ENCODE peak calls at places on chromosome 7, in ten cellular contexts. P is amniotic stem cell, F is T-helper 9 cell, I is fibroblast of lung, Y is glutamatergic neuron, O is T-helper 1 cell, D is tibial artery, U is GM12892, K is SW 1271, W is NCI-H2171 treated with DMSO at 0.1 percent for 48 hours. N is an unnamed sample.

GRCh38 chr7:134527979-134528371 is 608 bp downstream of the AKR1B10 start:
- DNase-seq in P (peak; percentile 64), F (no peak), I (peak; percentile 81), Y (no peak), O (no peak), D (peak; percentile 67), U (no peak), K (no peak), W (peak; percentile 89), N (no peak)

GRCh38 chr7:123410273-123410928 is 124.0 kb downstream of the IQUB start:
- DNase-seq in P (no peak), F (no peak), I (peak; percentile 67), Y (no peak), O (no peak), D (no peak), U (no peak), K (no peak), W (no peak), N (no peak)

GRCh38 chr7:18013936-18014335 is 13.7 kb downstream of the PRPS1L1 start:
- DNase-seq in P (no peak), F (no peak), I (peak; percentile 78), Y (no peak), O (no peak), D (no peak), U (no peak), K (no peak), W (no peak), N (no peak)

GRCh38 chr7:39603931-39604330 is 19.4 kb upstream of the RALA start:
- DNase-seq in P (no peak), F (no peak), I (no peak), Y (no peak), O (no peak), D (no peak), U (no peak), K (no peak), W (no peak), N (no peak)

GRCh38 chr7:114629762-114630161 is 215.1 kb downstream of the FOXP2 start:
- DNase-seq in P (no peak), F (no peak), I (no peak), Y (no peak), O (no peak), D (no peak), U (no peak), K (no peak), W (no peak), N (no peak)

GRCh38 chr7:99357701-99358490 is 16.6 kb upstream of the ARPC1B start:
- DNase-seq in P (no peak), F (no peak), I (no peak), Y (no peak), O (no peak), D (no peak), U (no peak), K (no peak), W (no peak), N (no peak)

GRCh38 chr7:74453321-74454011 is at the start of gene GTF2IRD1:
- DNase-seq in P (peak; percentile 49), F (peak; percentile 46), I (peak; percentile 70), Y (peak; percentile 77), O (peak; percentile 28), D (peak; percentile 83), U (no peak), K (peak; percentile 14), W (peak; percentile 80), N (peak; percentile 38)

GRCh38 chr7:155795401-155795800 is 16.9 kb downstream of the SHH start:
- DNase-seq in P (no peak), F (no peak), I (no peak), Y (no peak), O (no peak), D (no peak), U (no peak), K (no peak), W (no peak), N (no peak)

GRCh38 chr7:32536016-32536415 is 40.7 kb downstream of the AVL9 start:
- DNase-seq in P (no peak), F (no peak), I (no peak), Y (no peak), O (no peak), D (no peak), U (no peak), K (no peak), W (no peak), N (no peak)

GRCh38 chr7:47186316-47186715 is 395.6 kb downstream of the TNS3 start:
- DNase-seq in P (no peak), F (no peak), I (no peak), Y (no peak), O (no peak), D (no peak), U (no peak), K (no peak), W (no peak), N (no peak)

GRCh38 chr7:38211940-38212339 is 33.9 kb downstream of the STARD3NL start:
- DNase-seq in P (no peak), F (no peak), I (peak; percentile 56), Y (no peak), O (no peak), D (peak; percentile 21), U (no peak), K (no peak), W (no peak), N (no peak)

GRCh38 chr7:144818516-144818915 is 17.3 kb downstream of the TPK1 start:
- DNase-seq in P (no peak), F (peak; percentile 39), I (peak; percentile 10), Y (no peak), O (peak; percentile 17), D (no peak), U (no peak), K (no peak), W (peak; percentile 69), N (no peak)

GRCh38 chr7:84985073-84985784 is 201.6 kb downstream of the SEMA3D start:
- DNase-seq in P (no peak), F (no peak), I (peak; percentile 24), Y (no peak), O (no peak), D (no peak), U (no peak), K (no peak), W (no peak), N (no peak)

GRCh38 chr7:150820578-150821198 is 20.1 kb downstream of the TMEM176A start:
- DNase-seq in P (no peak), F (no peak), I (no peak), Y (no peak), O (no peak), D (no peak), U (no peak), K (no peak), W (no peak), N (no peak)

N was measured in progenitor cell of endocrine pancreas.